ENCODE peak calls at places on chromosomes 13 and 19, in five cellular contexts. V is left ventricle myocardium inferior; J is RPMI7951; R is activated T-helper 9 cell treated with anti-CD3 and anti-CD28 coated beads, Interleukin-2, amount 50 U/mL, for 16 hours; M is adrenal gland. Z is an unnamed sample.

GRCh38 chr19:30529876-30530275 is 157.7 kb downstream of the ZNF536 start:
- DNase-seq in M (no peak), J (no peak), R (no peak), V (no peak), Z (no peak)

GRCh38 chr13:80473695-80474094 is 132.8 kb upstream of the SPRY2 start:
- DNase-seq in M (no peak), V (no peak), R (no peak), J (peak), Z (no peak)

GRCh38 chr19:31279436-31279765 is 69.8 kb downstream of the TSHZ3 start:
- DNase-seq in R (no peak), J (no peak), V (no peak), M (no peak), Z (no peak)

GRCh38 chr19:8615813-8616596 is 5.5 kb upstream of the ADAMTS10 start:
- DNase-seq in J (peak), V (peak), R (no peak), M (peak), Z (peak)

GRCh38 chr13:73608157-73608516 is 526.1 kb downstream of the KLF12 start:
- DNase-seq in R (no peak), J (no peak), V (no peak), M (no peak), Z (no peak)

GRCh38 chr13:79404985-79405384 is 1.1 kb downstream of the RBM26 start:
- DNase-seq in M (no peak), J (no peak), V (no peak), R (no peak), Z (peak)

GRCh38 chr13:76889254-76889653 is 3.0 kb upstream of the KCTD12 start:
- DNase-seq in J (no peak), M (no peak), V (no peak), R (no peak), Z (no peak)

GRCh38 chr19:36973021-36973843 is 57.1 kb downstream of the ZNF568 start:
- DNase-seq in J (peak), M (peak), V (peak), R (peak), Z (peak)

GRCh38 chr19:45515081-45515624 is 7.9 kb downstream of the VASP start:
- DNase-seq in V (peak), R (no peak), M (no peak), J (no peak), Z (no peak)

GRCh38 chr13:79060216-79060615 is 345.8 kb downstream of the RBM26 start:
- DNase-seq in R (no peak), M (no peak), J (no peak), V (no peak), Z (no peak)

GRCh38 chr13:25971499-25972145 is 80.2 kb downstream of the SHISA2 start:
- DNase-seq in R (peak), J (no peak), V (no peak), M (no peak), Z (no peak)

GRCh38 chr13:68304287-68304893 is 1074.3 kb upstream of the PCDH9 start:
- DNase-seq in V (no peak), R (no peak), M (no peak), J (no peak), Z (peak)

GRCh38 chr13:49652691-49653305 is 24.5 kb downstream of the ARL11 start:
- DNase-seq in J (peak), R (no peak), V (no peak), M (peak), Z (peak)

GRCh38 chr19:48397636-48398328 is 4.3 kb downstream of the GRIN2D start:
- DNase-seq in J (no peak), M (no peak), R (no peak), V (no peak), Z (no peak)

GRCh38 chr13:99199541-99200432 is 867 bp upstream of the UBAC2 start:
- DNase-seq in M (no peak), R (no peak), J (no peak), V (no peak), Z (no peak)

GRCh38 chr13:46121597-46122163 is 16.8 kb upstream of the CPB2 start:
- DNase-seq in R (no peak), M (no peak), V (no peak), J (peak), Z (no peak)

GRCh38 chr13:102726430-102726829 is 31.6 kb upstream of the METTL21C start:
- DNase-seq in V (no peak), M (no peak), R (no peak), J (peak), Z (no peak)

GRCh38 chr19:42343344-42344110 is 18.1 kb downstream of the MEGF8 start:
- DNase-seq in M (no peak), V (no peak), J (no peak), R (no peak), Z (no peak)

GRCh38 chr13:59946924-59947323 is 216.8 kb downstream of the DIAPH3 start:
- DNase-seq in R (no peak), V (no peak), M (no peak), J (peak), Z (peak)

GRCh38 chr19:48381178-48381950 is 10.0 kb downstream of the KDELR1 start:
- DNase-seq in R (no peak), J (no peak), V (no peak), M (no peak), Z (no peak)

GRCh38 chr13:44752184-44752583 is 176.1 kb upstream of the TSC22D1 start:
- DNase-seq in V (no peak), M (peak), J (peak), R (no peak), Z (peak)

GRCh38 chr13:41916173-41916954 is 44.5 kb downstream of the VWA8 start:
- DNase-seq in M (no peak), R (no peak), J (peak), V (no peak), Z (peak)

GRCh38 chr13:75762066-75762937 is 126.2 kb downstream of the LMO7 start:
- DNase-seq in V (no peak), M (no peak), J (no peak), R (no peak), Z (peak)

GRCh38 chr19:50835103-50835784 is 1.9 kb upstream of the KLK15 start:
- DNase-seq in M (no peak), V (no peak), R (no peak), J (peak), Z (no peak)

GRCh38 chr13:51330741-51331140 is 8.8 kb upstream of the SERPINE3 start:
- DNase-seq in V (no peak), J (peak), R (no peak), M (no peak), Z (peak)

GRCh38 chr13:49443327-49443688 is 556 bp downstream of the CAB39L start:
- DNase-seq in J (peak), R (no peak), V (no peak), M (no peak), Z (no peak)

GRCh38 chr19:9580728-9581127 is 3.6 kb downstream of the ZNF121 start:
- DNase-seq in M (no peak), J (no peak), R (no peak), V (no peak), Z (no peak)

GRCh38 chr19:45498411-45499195 is at the start of gene PPM1N:
- DNase-seq in M (no peak), J (peak), V (no peak), R (no peak), Z (no peak)

GRCh38 chr19:39207293-39207836 is 3.3 kb upstream of the SYCN start:
- DNase-seq in M (no peak), J (no peak), R (no peak), V (no peak), Z (no peak)

GRCh38 chr13:106752584-106753202 is 184.8 kb upstream of the ARGLU1 start:
- DNase-seq in J (no peak), V (no peak), M (no peak), R (no peak), Z (no peak)

GRCh38 chr19:7494416-7495098 is 5.7 kb upstream of the PEX11G start:
- DNase-seq in V (peak), M (peak), R (no peak), J (no peak), Z (peak)

GRCh38 chr13:112587767-112588489 is at the start of gene TUBGCP3:
- DNase-seq in J (peak), R (peak), M (peak), V (peak), Z (peak)

GRCh38 chr19:14152713-14153112 is 16.3 kb upstream of the ASF1B start:
- DNase-seq in M (no peak), V (no peak), R (no peak), J (no peak), Z (no peak)

GRCh38 chr13:41061914-41062837 is 867 bp downstream of the WBP4 start:
- DNase-seq in V (no peak), R (no peak), M (no peak), J (peak), Z (no peak)

GRCh38 chr13:20492641-20493040 is 33.0 kb downstream of the CRYL1 start:
- DNase-seq in J (peak), M (peak), V (no peak), R (no peak), Z (peak)

GRCh38 chr13:28423010-28423409 is 71.9 kb downstream of the FLT1 start:
- DNase-seq in V (peak), J (no peak), M (peak), R (no peak), Z (no peak)